ENCODE peak calls at places on chromosomes 1 and 21, in five cellular contexts. A, O, W, E and I are unnamed samples.
A peak's percentile ranks its signal among the peaks of the same experiment; 100 is the strongest.

GRCh38 chr21:35616090-35616489 is 444.2 kb downstream of the SETD4 start:
- DNase-seq in W (no peak), A (no peak), O (no peak), E (no peak), I (no peak)

GRCh38 chr1:230167419-230167852 is 100.4 kb downstream of the GALNT2 start:
- DNase-seq in O (peak; percentile 83), A (peak; percentile 79), W (peak; percentile 54), E (peak; percentile 49), I (peak; percentile 67)

GRCh38 chr1:234958066-234958701 is 170.5 kb downstream of the TOMM20 start:
- DNase-seq in W (no peak), E (peak; percentile 78), O (no peak), A (no peak), I (no peak)

GRCh38 chr1:152884966-152885624 is 7.0 kb downstream of the SMCP start:
- DNase-seq in A (no peak), E (no peak), O (no peak), W (no peak), I (no peak)

GRCh38 chr1:46274224-46275029 is 26.9 kb downstream of the RAD54L start:
- DNase-seq in E (no peak), W (no peak), O (peak; percentile 43), A (no peak), I (no peak)

GRCh38 chr1:38029725-38030511 is 16.7 kb downstream of the POU3F1 start:
- DNase-seq in A (peak; percentile 62), W (peak; percentile 75), E (no peak), O (no peak), I (no peak)

GRCh38 chr1:27634982-27635362 is at the start of gene FGR:
- DNase-seq in O (no peak), E (no peak), W (no peak), A (no peak), I (no peak)

GRCh38 chr1:206579747-206580437 is 32.4 kb downstream of the EIF2D start:
- DNase-seq in W (peak; percentile 89), O (peak; percentile 16), E (no peak), A (no peak), I (no peak)

GRCh38 chr1:225712391-225712790 is 59.5 kb upstream of the ENAH start:
- DNase-seq in E (no peak), A (no peak), O (no peak), W (no peak), I (no peak)

GRCh38 chr21:14993072-14993471 is 71.7 kb downstream of the NRIP1 start:
- DNase-seq in O (no peak), E (no peak), A (no peak), W (no peak), I (no peak)

GRCh38 chr1:59926381-59927243 is at the start of gene CYP2J2:
- DNase-seq in O (no peak), W (peak; percentile 4), A (peak; percentile 82), E (no peak), I (peak; percentile 82)

GRCh38 chr1:54110991-54111390 is 41.8 kb downstream of the CDCP2 start:
- DNase-seq in E (no peak), A (no peak), O (no peak), W (no peak), I (no peak)

GRCh38 chr1:228393811-228394570 is 12.6 kb downstream of the TRIM11 start:
- DNase-seq in E (no peak), A (no peak), W (no peak), O (no peak), I (no peak)

GRCh38 chr1:109643385-109644230 is 12.3 kb upstream of the GSTM4 start:
- DNase-seq in W (no peak), A (peak; percentile 49), E (peak; percentile 67), O (peak; percentile 84), I (peak; percentile 91)

GRCh38 chr1:25573591-25573930 is 30.2 kb downstream of the LDLRAP1 start:
- DNase-seq in A (no peak), W (no peak), O (no peak), E (peak; percentile 34), I (no peak)

GRCh38 chr1:29682171-29682917 is 446.0 kb downstream of the PTPRU start:
- DNase-seq in E (no peak), W (no peak), O (no peak), A (peak; percentile 59), I (no peak)

GRCh38 chr1:239856924-239857323 is 234.8 kb upstream of the FMN2 start:
- DNase-seq in O (no peak), A (no peak), W (no peak), E (no peak), I (no peak)

GRCh38 chr1:93841771-93842170 is 37.2 kb downstream of the DNTTIP2 start:
- DNase-seq in E (no peak), W (no peak), O (no peak), A (no peak), I (no peak)

GRCh38 chr21:16514316-16514715 is 784.5 kb downstream of the USP25 start:
- DNase-seq in W (no peak), A (no peak), O (no peak), E (no peak), I (no peak)

GRCh38 chr1:204702552-204703270 is 17.2 kb upstream of the LRRN2 start:
- DNase-seq in W (no peak), E (no peak), O (no peak), A (no peak), I (no peak)

GRCh38 chr21:43903451-43904091 is 38.5 kb downstream of the AGPAT3 start:
- DNase-seq in A (peak; percentile 67), E (no peak), W (no peak), O (peak; percentile 14), I (no peak)

GRCh38 chr1:227944066-227944930 is 3.4 kb downstream of the WNT9A start:
- DNase-seq in E (no peak), A (no peak), O (no peak), W (no peak), I (no peak)

GRCh38 chr1:15719721-15720120 is 16.3 kb upstream of the SLC25A34 start:
- DNase-seq in E (no peak), A (no peak), O (no peak), W (no peak), I (no peak)

DNA sequence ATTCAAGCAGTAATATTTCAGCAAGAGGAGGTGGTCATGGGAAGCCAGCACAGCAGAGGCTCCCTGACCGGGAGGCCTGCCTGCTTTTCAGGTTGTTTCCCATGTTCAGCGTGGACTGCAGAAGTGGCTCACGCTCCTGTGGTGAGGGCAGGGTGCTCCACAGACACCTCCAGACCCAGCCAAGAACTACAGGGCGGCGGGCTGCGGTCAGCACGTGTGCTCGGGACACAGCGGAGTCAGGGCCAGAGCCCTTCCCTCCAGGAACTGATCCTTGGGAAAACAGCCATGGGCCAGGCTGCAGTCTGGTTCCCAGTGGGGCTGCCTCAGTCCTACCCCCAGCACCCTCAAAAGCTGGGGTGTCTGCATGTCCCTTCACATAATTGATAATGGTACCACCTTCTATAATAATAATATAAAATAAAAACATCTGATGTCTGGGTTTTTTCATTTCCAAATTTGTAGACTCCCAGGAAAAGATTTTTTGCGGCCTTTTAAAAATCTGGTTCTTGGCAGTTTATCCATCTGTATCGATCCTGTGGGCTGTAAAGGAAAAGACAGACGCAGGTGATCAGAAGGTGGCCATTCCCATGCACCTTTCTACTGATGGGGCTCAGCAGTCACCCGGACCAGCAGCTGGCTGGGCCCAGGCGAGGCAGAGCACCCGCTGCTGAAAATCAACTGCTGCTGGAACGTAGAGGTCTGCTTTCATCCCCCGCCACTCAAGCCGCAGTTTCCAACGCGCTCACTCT is 10.7 kb downstream of the THAP3 start:
- DNase-seq in A (no peak), O (no peak), W (no peak), E (no peak), I (no peak)
- TF ChIP-seq FOXM1 in A (no peak), O (no peak), W (no peak), E (no peak), I (no peak)

GRCh38 chr1:35807614-35808375 is at the start of gene AGO4:
- DNase-seq in E (peak; percentile 53), O (peak; percentile 82), W (no peak), A (peak; percentile 94), I (peak; percentile 69)
- TF ChIP-seq FOXM1 in E (no peak), O (no peak), W (no peak), A (no peak), I (no peak)

DNA sequence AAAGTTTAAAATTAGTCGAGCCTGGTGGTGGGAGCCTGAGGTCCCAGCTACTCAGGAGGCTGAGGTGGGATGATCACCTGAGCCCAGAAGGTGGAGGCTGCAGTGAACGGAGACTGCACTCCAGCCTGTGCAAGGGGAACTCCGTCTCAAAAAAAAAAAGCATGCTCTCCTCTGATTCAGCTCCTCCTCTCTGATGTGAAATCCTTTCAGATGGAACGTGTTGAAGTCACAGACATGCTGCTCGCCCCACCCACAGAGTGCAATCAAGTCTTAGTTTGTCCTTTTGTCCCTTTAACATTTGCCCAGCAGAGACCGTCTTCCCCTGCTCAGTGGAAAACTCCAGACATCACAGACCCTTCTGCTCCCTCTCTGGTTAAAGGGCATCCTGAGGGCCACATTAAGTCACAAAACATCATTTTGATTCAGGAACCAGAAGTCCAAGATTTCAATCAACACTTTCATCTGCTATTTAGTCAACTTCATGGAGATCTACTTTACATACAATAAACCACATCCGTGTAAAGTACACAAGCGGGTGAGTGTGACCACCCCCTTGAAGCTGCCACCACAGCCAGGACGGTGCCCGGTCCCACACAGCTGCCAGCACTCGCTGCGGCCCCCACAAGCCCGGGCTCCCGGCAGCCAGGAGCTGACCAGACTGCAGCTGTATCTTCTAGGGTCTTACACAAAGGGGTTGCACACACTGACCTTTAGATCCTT is 18.9 kb upstream of the RNF223 start:
- DNase-seq in O (no peak), W (no peak), E (no peak), A (peak; percentile 14), I (peak; percentile 4)
- TF ChIP-seq FOXM1 in O (no peak), W (no peak), E (no peak), A (no peak), I (no peak)

DNA sequence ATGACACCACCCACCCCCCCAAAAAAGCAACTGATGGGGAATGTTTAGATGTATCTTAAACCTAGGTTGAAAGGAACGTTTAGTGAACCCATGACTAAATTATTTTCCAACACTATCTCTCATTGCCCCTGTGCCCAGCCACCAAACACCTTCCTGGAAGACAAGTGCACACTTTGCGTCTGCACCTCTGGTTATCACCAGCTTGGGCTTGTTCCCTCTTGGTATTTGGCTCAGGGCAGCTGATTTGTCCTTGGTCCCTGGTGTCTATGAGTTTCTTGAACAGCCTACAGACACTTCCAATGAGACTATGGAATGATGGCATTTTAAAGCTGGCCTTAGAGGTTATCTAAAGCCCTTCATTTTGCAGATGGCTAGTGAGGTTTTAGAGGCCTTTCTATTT is 15.5 kb upstream of the RIMKLA start:
- DNase-seq in A (no peak), W (no peak), O (no peak), E (no peak), I (no peak)
- TF ChIP-seq FOXM1 in A (no peak), W (no peak), O (no peak), E (no peak), I (no peak)

GRCh38 chr1:21944261-21945074 is 7.4 kb upstream of the HSPG2 start:
- DNase-seq in O (no peak), E (no peak), A (no peak), W (no peak), I (no peak)

GRCh38 chr1:21942464-21942863 is 5.4 kb upstream of the HSPG2 start:
- DNase-seq in W (no peak), A (no peak), O (no peak), E (no peak), I (no peak)

GRCh38 chr1:21950734-21951575 is 13.8 kb upstream of the HSPG2 start:
- DNase-seq in E (no peak), O (no peak), W (no peak), A (no peak), I (no peak)

GRCh38 chr1:21951576-21951870 is 14.4 kb upstream of the HSPG2 start:
- DNase-seq in O (no peak), A (no peak), W (no peak), E (no peak), I (no peak)

GRCh38 chr1:21946836-21947587 is 9.9 kb upstream of the HSPG2 start:
- DNase-seq in W (no peak), A (no peak), E (peak; percentile 72), O (no peak), I (no peak)
- TF ChIP-seq FOXM1 in W (no peak), A (no peak), E (no peak), O (no peak), I (no peak)

GRCh38 chr1:39646232-39647081 is 7.0 kb upstream of the HEYL start:
- DNase-seq in O (peak; percentile 62), W (no peak), A (peak; percentile 82), E (no peak), I (no peak)
- TF ChIP-seq FOXM1 in O (no peak), W (no peak), A (no peak), E (no peak), I (no peak)